ENCODE peak calls at places on chromosomes 1 and 21, in eight cellular contexts. T is suprapubic skin, N is endothelial cell of umbilical vein, R is prostate gland, W is breast epithelium, S is GM12878, U is H1, F is spleen. E is an unnamed sample.

GRCh38 chr1:166974647-166975345 is 544 bp downstream of the ILDR2 start:
- DNase-seq in T (no peak), N (no peak), R (no peak), W (no peak), S (no peak), U (no peak), F (no peak), E (no peak)

GRCh38 chr1:153611024-153611352 is 1.9 kb downstream of the S100A16 start:
- DNase-seq in T (no peak), N (no peak), R (no peak), W (no peak), S (no peak), U (no peak), F (no peak), E (no peak)

GRCh38 chr1:183586897-183587296 is 3.4 kb downstream of the NCF2 start:
- DNase-seq in T (no peak), N (no peak), R (no peak), W (no peak), S (no peak), U (no peak), F (no peak), E (no peak)

GRCh38 chr1:176033879-176034278 is 173.2 kb downstream of the COP1 start:
- DNase-seq in T (no peak), N (peak; percentile 64), R (no peak), W (no peak), S (no peak), U (no peak), F (no peak), E (no peak)

GRCh38 chr1:56216173-56216572 is 363.2 kb downstream of the PLPP3 start:
- DNase-seq in T (no peak), N (no peak), R (no peak), W (no peak), S (no peak), U (no peak), F (no peak), E (no peak)

GRCh38 chr21:45715441-45715840 is 71.9 kb downstream of the PCBP3 start:
- DNase-seq in T (no peak), N (no peak), R (no peak), W (no peak), S (no peak), U (no peak), F (no peak), E (no peak)

GRCh38 chr1:6358144-6358624 is 35.4 kb downstream of the ACOT7 start:
- DNase-seq in T (no peak), N (no peak), R (no peak), W (no peak), S (no peak), U (no peak), F (no peak), E (no peak)

GRCh38 chr1:31515061-31515775 is 61.1 kb upstream of the TINAGL1 start:
- DNase-seq in T (no peak), N (no peak), R (no peak), W (no peak), S (no peak), U (no peak), F (no peak), E (no peak)

GRCh38 chr1:32816676-32817158 is 441 bp downstream of the YARS1 start:
- DNase-seq in T (no peak), N (peak; percentile 67), R (no peak), W (no peak), S (no peak), U (no peak), F (no peak), E (no peak)

GRCh38 chr1:165712764-165713163 is 14.4 kb upstream of the ALDH9A1 start:
- DNase-seq in T (no peak), N (no peak), R (no peak), W (no peak), S (no peak), U (no peak), F (no peak), E (no peak)

GRCh38 chr21:32733356-32733755 is 5.5 kb upstream of the SYNJ1 start:
- DNase-seq in T (no peak), N (no peak), R (no peak), W (no peak), S (no peak), U (no peak), F (no peak), E (no peak)

GRCh38 chr1:58699011-58699762 is 675 bp downstream of the MYSM1 start:
- DNase-seq in T (no peak), N (peak; percentile 63), R (no peak), W (no peak), S (no peak), U (no peak), F (no peak), E (no peak)

GRCh38 chr1:147669475-147670318 is 627 bp downstream of the ACP6 start:
- DNase-seq in T (no peak), N (peak; percentile 60), R (peak; percentile 42), W (no peak), S (no peak), U (peak; percentile 77), F (peak; percentile 90), E (peak; percentile 29)

GRCh38 chr21:42258150-42258884 is 39.4 kb downstream of the ABCG1 start:
- DNase-seq in T (no peak), N (peak; percentile 49), R (peak; percentile 30), W (peak; percentile 33), S (no peak), U (peak; percentile 92), F (peak; percentile 93), E (peak; percentile 93)

GRCh38 chr1:50308883-50309282 is 114.4 kb downstream of the DMRTA2 start:
- DNase-seq in T (no peak), N (peak; percentile 24), R (no peak), W (no peak), S (no peak), U (peak; percentile 74), F (no peak), E (no peak)

GRCh38 chr1:73839922-73840321 is 358.1 kb downstream of the LRRIQ3 start:
- DNase-seq in T (no peak), N (no peak), R (no peak), W (no peak), S (no peak), U (no peak), F (no peak), E (no peak)

GRCh38 chr21:42484966-42485365 is 11.1 kb downstream of the RSPH1 start:
- DNase-seq in T (peak; percentile 21), N (no peak), R (no peak), W (no peak), S (no peak), U (no peak), F (no peak), E (no peak)

GRCh38 chr1:27973771-27974452 is 14.1 kb downstream of the XKR8 start:
- DNase-seq in T (no peak), N (no peak), R (no peak), W (no peak), S (no peak), U (no peak), F (no peak), E (no peak)

GRCh38 chr1:223246468-223246867 is 103.4 kb upstream of the TLR5 start:
- DNase-seq in T (no peak), N (no peak), R (no peak), W (no peak), S (no peak), U (peak; percentile 8), F (no peak), E (no peak)

GRCh38 chr1:34786521-34787325 is 5.7 kb downstream of the GJB3 start:
- DNase-seq in T (no peak), N (peak; percentile 79), R (peak; percentile 84), W (peak; percentile 24), S (peak; percentile 25), U (peak; percentile 73), F (no peak), E (peak; percentile 71)

GRCh38 chr1:201253906-201254624 is 29.2 kb upstream of the PKP1 start:
- DNase-seq in T (peak; percentile 61), N (no peak), R (no peak), W (peak; percentile 15), S (no peak), U (no peak), F (peak; percentile 35), E (no peak)

GRCh38 chr1:78005755-78006154 is 1.0 kb downstream of the DNAJB4 start:
- DNase-seq in T (no peak), N (peak; percentile 91), R (peak; percentile 35), W (no peak), S (no peak), U (no peak), F (no peak), E (no peak)
- TF ChIP-seq POLR2AphosphoS5 in T (no peak), N (peak; percentile 64), R (peak; percentile 67), W (peak; percentile 56), S (no peak), U (no peak), F (no peak), E (no peak)

DNA sequence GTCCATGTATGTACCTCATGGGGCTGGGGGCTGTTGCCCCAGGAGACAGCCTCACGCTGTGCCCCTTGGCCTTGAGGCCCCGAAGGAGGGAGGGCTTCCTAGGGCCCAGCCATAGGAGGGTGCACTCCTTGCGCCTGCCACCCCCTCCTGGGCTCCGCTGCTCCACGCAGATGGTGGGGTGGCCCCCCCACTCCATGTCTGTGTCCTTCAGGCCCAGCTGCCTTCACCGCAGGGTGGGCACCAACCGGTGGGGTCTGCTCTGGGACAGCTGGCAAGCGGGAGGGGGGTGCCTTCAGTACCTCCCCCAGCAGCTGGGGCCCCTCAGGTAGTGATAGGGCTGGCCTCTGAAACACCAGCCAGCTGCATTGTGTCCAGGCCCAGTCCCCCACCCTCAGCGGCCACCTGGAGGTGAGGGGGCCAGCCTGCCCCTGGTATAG is 309 bp downstream of the GJC2 start:
- DNase-seq in T (no peak), N (no peak), R (no peak), W (no peak), S (no peak), U (no peak), F (no peak), E (no peak)
- TF ChIP-seq POLR2AphosphoS5 in T (no peak), N (no peak), R (no peak), W (no peak), S (peak; percentile 17), U (no peak), F (no peak), E (no peak)

GRCh38 chr1:117591248-117591647 is 14.6 kb upstream of the TENT5C start:
- DNase-seq in T (peak; percentile 64), N (no peak), R (peak; percentile 86), W (peak; percentile 84), S (no peak), U (no peak), F (no peak), E (no peak)

GRCh38 chr1:117589531-117589930 is 16.3 kb upstream of the TENT5C start:
- DNase-seq in T (no peak), N (no peak), R (no peak), W (no peak), S (no peak), U (no peak), F (no peak), E (no peak)

GRCh38 chr1:117590273-117590925 is 15.4 kb upstream of the TENT5C start:
- DNase-seq in T (peak; percentile 29), N (no peak), R (no peak), W (no peak), S (no peak), U (no peak), F (no peak), E (no peak)

GRCh38 chr1:117595993-117596720 is 9.7 kb upstream of the TENT5C start:
- DNase-seq in T (peak; percentile 15), N (no peak), R (no peak), W (no peak), S (no peak), U (no peak), F (no peak), E (no peak)

GRCh38 chr1:117592155-117592554 is 13.7 kb upstream of the TENT5C start:
- DNase-seq in T (peak; percentile 77), N (no peak), R (peak; percentile 82), W (peak; percentile 73), S (no peak), U (no peak), F (no peak), E (no peak)
- TF ChIP-seq POLR2AphosphoS5 in T (no peak), N (no peak), R (peak; percentile 57), W (no peak), S (no peak), U (no peak), F (no peak), E (no peak)

GRCh38 chr1:159098596-159098995 is 22.0 kb upstream of the AIM2 start:
- DNase-seq in T (no peak), N (no peak), R (no peak), W (no peak), S (no peak), U (no peak), F (no peak), E (no peak)
- TF ChIP-seq POLR2AphosphoS5 in T (no peak), N (no peak), R (no peak), W (no peak), S (no peak), U (no peak), F (no peak), E (no peak)

E was measured in GM12891.